ENCODE peak calls at places on chromosomes 4 and X, in four cellular contexts. V is neural progenitor cell, X is astrocyte of the spinal cord, U is tibial nerve. E is an unnamed sample.

GRCh38 chrX:119399772-119400101 is 601 bp downstream of the SLC25A43 start:
- DNase-seq in X (peak; percentile 24), V (peak; percentile 33), U (no peak), E (no peak)

GRCh38 chr4:78481180-78481579 is 70.4 kb upstream of the ANXA3 start:
- DNase-seq in U (no peak), X (peak; percentile 65), V (no peak), E (no peak)

GRCh38 chr4:83454626-83455025 is 997 bp downstream of the HELQ start:
- DNase-seq in V (peak; percentile 4), X (peak; percentile 32), U (no peak), E (no peak)

GRCh38 chrX:45714864-45715263 is 514.2 kb upstream of the DIPK2B start:
- DNase-seq in X (peak; percentile 65), V (no peak), U (no peak), E (no peak)

GRCh38 chr4:56215901-56216300 is 171.4 kb downstream of the AASDH start:
- DNase-seq in U (no peak), X (peak; percentile 70), V (no peak), E (peak; percentile 56)

GRCh38 chr4:93994175-93994994 is 165.8 kb downstream of the ATOH1 start:
- DNase-seq in X (no peak), U (no peak), V (no peak), E (no peak)

GRCh38 chrX:39152106-39152649 is 350.9 kb downstream of the MID1IP1 start:
- DNase-seq in V (peak; percentile 67), U (no peak), X (no peak), E (no peak)

GRCh38 chrX:22314692-22315091 is 42.0 kb downstream of the CBLL2 start:
- DNase-seq in U (no peak), V (peak; percentile 8), X (no peak), E (no peak)

GRCh38 chr4:129153700-129154099 is 57.7 kb downstream of the C4orf33 start:
- DNase-seq in X (no peak), V (no peak), U (no peak), E (no peak)

GRCh38 chr4:15006416-15007024 is 4.2 kb downstream of the CPEB2 start:
- DNase-seq in X (peak; percentile 55), U (no peak), V (no peak), E (no peak)

GRCh38 chr4:1998296-1998695 is 10.5 kb downstream of the NELFA start:
- DNase-seq in X (no peak), V (no peak), U (no peak), E (no peak)

GRCh38 chr4:130736436-130737185 is 1640.7 kb downstream of the C4orf33 start:
- DNase-seq in V (no peak), U (no peak), X (no peak), E (no peak)

GRCh38 chr4:70979445-70980008 is 13.9 kb upstream of the DCK start:
- DNase-seq in V (no peak), U (no peak), X (no peak), E (no peak)

GRCh38 chr4:70980196-70980595 is 13.3 kb upstream of the DCK start:
- DNase-seq in U (no peak), V (no peak), X (no peak), E (no peak)

DNA sequence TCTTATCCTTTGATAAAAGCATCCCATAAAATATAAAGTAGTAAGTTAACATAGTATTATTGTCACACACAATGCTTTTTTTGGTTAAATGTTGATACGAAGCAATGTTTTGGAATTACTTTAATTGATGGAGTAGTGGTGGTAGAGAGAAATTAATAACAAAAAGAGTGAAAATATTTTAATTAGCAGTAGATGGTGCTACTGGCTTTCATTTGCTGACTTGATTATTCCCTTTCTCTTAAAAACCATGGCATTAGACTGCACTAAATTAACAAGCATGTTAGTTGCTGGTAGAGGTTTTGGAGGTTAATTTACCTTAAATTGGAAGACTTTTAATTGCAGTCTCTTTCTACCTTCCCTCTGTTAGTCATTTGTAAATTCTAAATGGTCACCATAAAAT is 8.9 kb upstream of the DCK start:
- DNase-seq in X (no peak), U (no peak), V (no peak), E (no peak)
- TF ChIP-seq CTCF in X (no peak), U (no peak), V (no peak), E (no peak)

DNA sequence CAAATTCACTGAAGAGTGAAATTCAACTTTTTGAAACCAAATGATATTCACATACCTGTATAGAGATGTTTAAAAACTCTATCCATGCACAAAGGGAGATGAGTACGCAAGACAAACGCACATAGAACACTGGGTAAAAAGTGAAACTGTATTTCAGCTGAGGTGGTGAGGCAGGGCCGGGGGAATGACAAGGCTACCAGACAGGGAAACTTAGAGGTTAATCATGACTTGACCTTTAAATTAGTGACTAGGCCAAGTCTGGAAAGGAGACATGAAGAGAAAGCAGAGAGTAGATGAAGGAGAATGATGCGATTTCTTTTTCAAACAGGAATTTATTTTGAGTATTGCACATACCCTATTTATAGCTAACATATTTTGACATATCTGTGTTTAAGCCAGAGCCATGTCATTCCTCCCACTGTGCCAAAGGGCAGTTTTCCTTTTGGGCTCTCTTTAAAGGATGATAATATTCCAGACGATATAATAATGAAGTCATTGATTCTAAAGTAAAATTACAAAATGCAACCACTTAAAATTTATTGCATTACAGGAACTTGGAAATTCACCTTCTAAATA is 49.4 kb downstream of the ARHGEF6 start:
- DNase-seq in X (no peak), U (no peak), V (no peak), E (no peak)
- H3K4me3 ChIP-seq in X (no peak overlapping the region), U (no peak overlapping the region), V (no peak overlapping the region), E (no peak overlapping the region)

GRCh38 chr4:77149789-77150188 is 7.2 kb upstream of the CCNG2 start:
- DNase-seq in V (no peak), U (no peak), X (no peak), E (no peak)
- TF ChIP-seq CTCF in V (no peak), U (no peak), X (no peak), E (no peak)

GRCh38 chr4:153485860-153486259 is 19.7 kb downstream of the TMEM131L start:
- DNase-seq in V (no peak), U (no peak), X (no peak), E (no peak)

GRCh38 chr4:153488006-153488718 is 22.0 kb downstream of the TMEM131L start:
- DNase-seq in X (no peak), V (no peak), U (no peak), E (no peak)

GRCh38 chr4:153486281-153487151 is 20.4 kb downstream of the TMEM131L start:
- DNase-seq in V (peak; percentile 36), X (peak; percentile 82), U (no peak), E (peak; percentile 57)

GRCh38 chr4:153483432-153484418 is 17.6 kb downstream of the TMEM131L start:
- DNase-seq in U (no peak), X (no peak), V (no peak), E (no peak)

GRCh38 chr4:153485374-153485773 is 19.2 kb downstream of the TMEM131L start:
- DNase-seq in U (no peak), X (no peak), V (no peak), E (no peak)
- H3K4me3 ChIP-seq in U (no peak overlapping the region), X (no peak overlapping the region), V (no peak overlapping the region), E (no peak overlapping the region)

DNA sequence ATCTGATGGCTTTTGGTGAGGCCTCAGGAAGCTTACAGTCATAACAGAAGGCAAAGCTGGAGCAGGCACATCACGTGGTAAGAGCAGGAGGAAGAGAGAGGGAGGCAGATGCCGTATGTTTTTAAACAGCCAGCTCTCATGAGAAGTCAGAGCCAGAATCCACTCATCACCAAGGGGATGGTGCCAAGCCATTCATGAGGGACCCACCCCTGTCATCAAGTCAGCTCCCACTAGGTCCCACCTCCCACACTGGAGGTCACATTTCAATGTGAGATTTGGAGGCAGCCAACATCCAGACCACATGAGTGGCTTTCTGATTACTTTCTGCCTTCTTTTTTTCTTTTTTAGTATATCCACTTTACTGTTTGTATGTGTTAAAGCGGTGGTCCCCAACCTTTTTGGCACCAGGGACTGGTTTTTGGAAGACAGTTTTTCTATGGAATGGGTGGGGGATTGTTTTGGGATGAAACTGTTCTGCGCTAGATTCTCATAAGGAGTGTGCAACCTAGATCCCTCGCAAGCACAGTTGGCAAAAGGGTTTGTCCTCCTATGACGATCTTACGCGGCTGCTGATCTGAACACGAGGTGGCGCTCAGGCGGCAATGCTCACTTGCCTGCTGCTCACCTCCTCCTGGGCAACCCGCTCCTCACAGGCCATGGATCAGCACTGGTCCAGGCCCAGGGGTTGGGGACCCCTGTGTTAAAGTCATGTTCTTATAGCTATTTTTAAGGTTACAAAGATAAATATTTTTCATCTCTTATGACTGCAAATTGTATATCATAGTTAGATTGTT is 61.7 kb downstream of the SLIT2 start:
- DNase-seq in V (peak; percentile 74), X (no peak), U (no peak), E (no peak)
- TF ChIP-seq CTCF in V (peak; percentile 74), X (peak; percentile 22), U (no peak), E (no peak)